ENCODE peak calls at places on chromosomes 11 and 22, in five cellular contexts. One of them, this sample, is unnamed.

GRCh38 chr22:30776476-30776875 is 81.8 kb downstream of the OSBP2 start:
- DNase-seq in psoas muscle: no peak
- DNase-seq in PC-3: no peak
- DNase-seq in heart right ventricle: no peak
- DNase-seq in T-helper 9 cell: no peak
- DNase-seq in this sample: no peak

GRCh38 chr11:95415837-95416288 is 184.9 kb upstream of the SESN3 start:
- DNase-seq in T-helper 9 cell: no peak
- DNase-seq in PC-3: no peak
- DNase-seq in heart right ventricle: no peak
- DNase-seq in psoas muscle: no peak
- DNase-seq in this sample: no peak

GRCh38 chr11:28110108-28110838 is 2.1 kb downstream of the METTL15 start:
- DNase-seq in heart right ventricle: peak
- DNase-seq in T-helper 9 cell: peak
- DNase-seq in psoas muscle: peak
- DNase-seq in PC-3: peak
- DNase-seq in this sample: peak

GRCh38 chr11:121656333-121657090 is 203.7 kb upstream of the SORL1-AS1 start:
- DNase-seq in PC-3: no peak
- DNase-seq in psoas muscle: no peak
- DNase-seq in T-helper 9 cell: no peak
- DNase-seq in heart right ventricle: no peak
- DNase-seq in this sample: no peak

GRCh38 chr22:42443240-42444059 is 11.2 kb upstream of the NFAM1 start:
- DNase-seq in T-helper 9 cell: no peak
- DNase-seq in psoas muscle: no peak
- DNase-seq in PC-3: peak
- DNase-seq in heart right ventricle: no peak
- DNase-seq in this sample: no peak

GRCh38 chr11:59545179-59546020 is 34.1 kb downstream of the OR4D9 start:
- DNase-seq in heart right ventricle: no peak
- DNase-seq in T-helper 9 cell: no peak
- DNase-seq in PC-3: no peak
- DNase-seq in psoas muscle: no peak
- DNase-seq in this sample: no peak

GRCh38 chr11:122197055-122197987 is 81.3 kb upstream of the BLID start:
- DNase-seq in T-helper 9 cell: no peak
- DNase-seq in psoas muscle: peak
- DNase-seq in PC-3: peak
- DNase-seq in heart right ventricle: no peak
- DNase-seq in this sample: no peak

GRCh38 chr22:20517841-20518592 is 10.6 kb downstream of the MED15 start:
- DNase-seq in T-helper 9 cell: no peak
- DNase-seq in heart right ventricle: no peak
- DNase-seq in PC-3: no peak
- DNase-seq in psoas muscle: no peak
- DNase-seq in this sample: no peak

GRCh38 chr11:74574563-74574962 is 17.8 kb upstream of the POLD3 start:
- DNase-seq in T-helper 9 cell: no peak
- DNase-seq in psoas muscle: no peak
- DNase-seq in PC-3: no peak
- DNase-seq in heart right ventricle: no peak
- DNase-seq in this sample: no peak

GRCh38 chr11:67507242-67507890 is 596 bp downstream of the CDK2AP2 start:
- DNase-seq in PC-3: peak
- DNase-seq in heart right ventricle: no peak
- DNase-seq in psoas muscle: no peak
- DNase-seq in T-helper 9 cell: no peak
- DNase-seq in this sample: no peak

GRCh38 chr11:976431-977160 is 50.9 kb downstream of the AP2A2 start:
- DNase-seq in T-helper 9 cell: no peak
- DNase-seq in psoas muscle: no peak
- DNase-seq in heart right ventricle: no peak
- DNase-seq in PC-3: no peak
- DNase-seq in this sample: peak

GRCh38 chr22:48301908-48302307 is 1525.8 kb downstream of the BRD1 start:
- DNase-seq in T-helper 9 cell: no peak
- DNase-seq in PC-3: no peak
- DNase-seq in psoas muscle: no peak
- DNase-seq in heart right ventricle: no peak
- DNase-seq in this sample: no peak

GRCh38 chr11:71139516-71140205 is 112.7 kb downstream of the SHANK2 start:
- DNase-seq in PC-3: no peak
- DNase-seq in heart right ventricle: peak
- DNase-seq in T-helper 9 cell: no peak
- DNase-seq in psoas muscle: no peak
- DNase-seq in this sample: no peak

GRCh38 chr11:36475192-36475591 is 34.9 kb downstream of the TRAF6 start:
- DNase-seq in psoas muscle: no peak
- DNase-seq in PC-3: no peak
- DNase-seq in heart right ventricle: no peak
- DNase-seq in T-helper 9 cell: no peak
- DNase-seq in this sample: no peak

GRCh38 chr11:64237484-64237951 is 3.1 kb downstream of the VEGFB start:
- DNase-seq in PC-3: peak
- DNase-seq in heart right ventricle: no peak
- DNase-seq in psoas muscle: no peak
- DNase-seq in T-helper 9 cell: no peak
- DNase-seq in this sample: no peak

GRCh38 chr11:111379500-111380136 is 543 bp upstream of the POU2AF1 start:
- DNase-seq in T-helper 9 cell: no peak
- DNase-seq in psoas muscle: no peak
- DNase-seq in PC-3: no peak
- DNase-seq in heart right ventricle: no peak
- DNase-seq in this sample: peak

GRCh38 chr11:2837096-2837601 is 48.4 kb downstream of the CDKN1C start:
- DNase-seq in heart right ventricle: peak
- DNase-seq in psoas muscle: peak
- DNase-seq in T-helper 9 cell: no peak
- DNase-seq in PC-3: peak
- DNase-seq in this sample: no peak

GRCh38 chr11:129946965-129947364 is 51.6 kb upstream of the NFRKB start:
- DNase-seq in heart right ventricle: no peak
- DNase-seq in T-helper 9 cell: no peak
- DNase-seq in PC-3: no peak
- DNase-seq in psoas muscle: no peak
- DNase-seq in this sample: no peak

GRCh38 chr11:78190871-78191538 is 2.3 kb downstream of the USP35 start:
- DNase-seq in psoas muscle: no peak
- DNase-seq in PC-3: no peak
- DNase-seq in heart right ventricle: no peak
- DNase-seq in T-helper 9 cell: no peak
- DNase-seq in this sample: no peak

GRCh38 chr22:46551321-46551720 is 13.9 kb upstream of the CELSR1 start:
- DNase-seq in T-helper 9 cell: no peak
- DNase-seq in psoas muscle: no peak
- DNase-seq in PC-3: no peak
- DNase-seq in heart right ventricle: no peak
- DNase-seq in this sample: no peak

GRCh38 chr11:112477929-112478317 is 217.3 kb upstream of the PLET1 start:
- DNase-seq in PC-3: peak
- DNase-seq in heart right ventricle: no peak
- DNase-seq in psoas muscle: no peak
- DNase-seq in T-helper 9 cell: no peak
- DNase-seq in this sample: no peak

GRCh38 chr22:48667289-48667688 is 1160.4 kb downstream of the BRD1 start:
- DNase-seq in psoas muscle: no peak
- DNase-seq in T-helper 9 cell: no peak
- DNase-seq in PC-3: no peak
- DNase-seq in heart right ventricle: no peak
- DNase-seq in this sample: no peak

GRCh38 chr22:37259540-37260029 is 15.5 kb upstream of the RAC2 start:
- DNase-seq in heart right ventricle: no peak
- DNase-seq in T-helper 9 cell: no peak
- DNase-seq in PC-3: peak
- DNase-seq in psoas muscle: no peak
- DNase-seq in this sample: no peak

GRCh38 chr22:44363214-44363979 is 50.6 kb upstream of the SHISAL1 start:
- DNase-seq in T-helper 9 cell: no peak
- DNase-seq in PC-3: peak
- DNase-seq in psoas muscle: peak
- DNase-seq in heart right ventricle: peak
- DNase-seq in this sample: no peak

GRCh38 chr11:59172345-59173079 is 580 bp downstream of the DTX4 start:
- DNase-seq in heart right ventricle: peak
- DNase-seq in T-helper 9 cell: no peak
- DNase-seq in PC-3: peak
- DNase-seq in psoas muscle: no peak
- DNase-seq in this sample: peak

GRCh38 chr22:37892566-37893338 is 13.3 kb upstream of the MICALL1 start:
- DNase-seq in PC-3: no peak
- DNase-seq in heart right ventricle: peak
- DNase-seq in T-helper 9 cell: no peak
- DNase-seq in psoas muscle: no peak
- DNase-seq in this sample: no peak

GRCh38 chr11:95360382-95360781 is 129.4 kb upstream of the SESN3 start:
- DNase-seq in T-helper 9 cell: no peak
- DNase-seq in PC-3: no peak
- DNase-seq in psoas muscle: no peak
- DNase-seq in heart right ventricle: no peak
- DNase-seq in this sample: no peak

GRCh38 chr11:79206951-79207350 is 233.9 kb downstream of the TENM4 start:
- DNase-seq in T-helper 9 cell: no peak
- DNase-seq in PC-3: no peak
- DNase-seq in psoas muscle: no peak
- DNase-seq in heart right ventricle: no peak
- DNase-seq in this sample: no peak

GRCh38 chr22:49575703-49576081 is 252.0 kb downstream of the BRD1 start:
- DNase-seq in T-helper 9 cell: no peak
- DNase-seq in heart right ventricle: no peak
- DNase-seq in psoas muscle: no peak
- DNase-seq in PC-3: no peak
- DNase-seq in this sample: peak

GRCh38 chr11:27241316-27242122 is 121.5 kb downstream of the CCDC34 start:
- DNase-seq in heart right ventricle: no peak
- DNase-seq in PC-3: peak
- DNase-seq in psoas muscle: no peak
- DNase-seq in T-helper 9 cell: no peak
- DNase-seq in this sample: no peak

GRCh38 chr11:6992457-6993431 is 27.4 kb downstream of the ZNF214 start:
- DNase-seq in PC-3: peak
- DNase-seq in psoas muscle: no peak
- DNase-seq in heart right ventricle: no peak
- DNase-seq in T-helper 9 cell: no peak
- DNase-seq in this sample: no peak

GRCh38 chr11:17416492-17416891 is 28.0 kb upstream of the KCNJ11 start:
- DNase-seq in T-helper 9 cell: no peak
- DNase-seq in heart right ventricle: no peak
- DNase-seq in psoas muscle: no peak
- DNase-seq in PC-3: no peak
- DNase-seq in this sample: no peak

GRCh38 chr11:76217653-76218160 is 11.4 kb upstream of the WNT11 start:
- DNase-seq in heart right ventricle: no peak
- DNase-seq in psoas muscle: peak
- DNase-seq in PC-3: no peak
- DNase-seq in T-helper 9 cell: no peak
- DNase-seq in this sample: no peak

GRCh38 chr22:45757068-45757467 is 85.4 kb downstream of the ATXN10 start:
- DNase-seq in PC-3: no peak
- DNase-seq in heart right ventricle: no peak
- DNase-seq in psoas muscle: no peak
- DNase-seq in T-helper 9 cell: no peak
- DNase-seq in this sample: no peak

GRCh38 chr11:36092314-36093030 is 148.6 kb downstream of the LDLRAD3 start:
- DNase-seq in psoas muscle: no peak
- DNase-seq in PC-3: no peak
- DNase-seq in T-helper 9 cell: no peak
- DNase-seq in heart right ventricle: no peak
- DNase-seq in this sample: no peak